ENCODE peak calls at places on chromosomes 7 and 10, in eight cellular contexts. C is WTC11; Y is stimulated activated CD4-positive, alpha-beta T cell treated with anti-CD3 and anti-CD28 coated beads, Interleukin-1b, Interleukin-23, amount 100 ng/mL, for 48 hours; H is kidney glomerular epithelial cell; S is T-helper 17 cell; T is prostate gland; E is psoas muscle; Q is activated T-helper 9 cell treated with anti-CD3 and anti-CD28 coated beads, Interleukin-2, amount 50 U/mL, for 16 hours. I is an unnamed sample.

GRCh38 chr7:104328308-104328969 is at the start of gene LHFPL3:
- DNase-seq in C (peak; percentile 59), Y (no peak), H (no peak), S (no peak), T (no peak), E (no peak), Q (no peak), I (peak; percentile 21)

GRCh38 chr7:39433550-39433949 is 132.7 kb upstream of the YAE1 start:
- DNase-seq in C (no peak), Y (no peak), H (no peak), S (no peak), T (no peak), E (no peak), Q (no peak), I (no peak)

GRCh38 chr7:28582226-28582625 is 169.9 kb downstream of the CREB5 start:
- DNase-seq in C (no peak), Y (no peak), H (no peak), S (no peak), T (no peak), E (no peak), Q (no peak), I (no peak)

GRCh38 chr7:30934225-30934624 is 22.6 kb downstream of the AQP1 start:
- DNase-seq in C (no peak), Y (no peak), H (no peak), S (no peak), T (no peak), E (no peak), Q (no peak), I (peak; percentile 34)

GRCh38 chr7:148883233-148884048 is 650 bp downstream of the EZH2 start:
- DNase-seq in C (peak; percentile 31), Y (peak; percentile 50), H (peak; percentile 40), S (peak; percentile 68), T (peak; percentile 21), E (peak; percentile 51), Q (peak; percentile 41), I (peak; percentile 46)

GRCh38 chr10:29239569-29240472 is 49.0 kb upstream of the LYZL1 start:
- DNase-seq in C (peak; percentile 71), Y (no peak), H (no peak), S (no peak), T (no peak), E (no peak), Q (no peak), I (no peak)

GRCh38 chr7:63067897-63068585 is 930.6 kb upstream of the ZNF722 start:
- DNase-seq in C (no peak), Y (no peak), H (no peak), S (no peak), T (no peak), E (no peak), Q (no peak), I (no peak)

GRCh38 chr10:77391605-77392235 is 245.9 kb downstream of the KCNMA1 start:
- DNase-seq in C (peak; percentile 96), Y (peak; percentile 12), H (peak; percentile 71), S (no peak), T (peak; percentile 61), E (peak; percentile 74), Q (no peak), I (peak; percentile 87)

GRCh38 chr10:118243907-118244306 is 98.2 kb downstream of the FAM204A start:
- DNase-seq in C (no peak), Y (no peak), H (no peak), S (no peak), T (peak; percentile 33), E (no peak), Q (no peak), I (no peak)

GRCh38 chr7:17044868-17045267 is 163.1 kb upstream of the AGR3 start:
- DNase-seq in C (no peak), Y (no peak), H (no peak), S (no peak), T (no peak), E (no peak), Q (no peak), I (no peak)

GRCh38 chr7:143240323-143241168 is 18.7 kb downstream of the TAS2R40 start:
- DNase-seq in C (peak; percentile 70), Y (peak; percentile 67), H (peak; percentile 84), S (peak; percentile 40), T (peak; percentile 74), E (peak; percentile 33), Q (peak; percentile 54), I (peak; percentile 65)

GRCh38 chr7:12431886-12432285 is 28.2 kb upstream of the VWDE start:
- DNase-seq in C (peak; percentile 49), Y (no peak), H (no peak), S (no peak), T (no peak), E (no peak), Q (no peak), I (no peak)

GRCh38 chr10:130507461-130507860 is 371.3 kb downstream of the GLRX3 start:
- DNase-seq in C (no peak), Y (no peak), H (no peak), S (no peak), T (no peak), E (no peak), Q (no peak), I (no peak)

GRCh38 chr7:24755541-24756416 is 1.5 kb downstream of the GSDME start:
- DNase-seq in C (no peak), Y (no peak), H (peak; percentile 65), S (no peak), T (no peak), E (no peak), Q (no peak), I (no peak)

I was measured in mesothelial cell of epicardium.